ENCODE peak calls at places on chromosomes 1 and 21, in five cellular contexts. N is ureter, B is PC-9, Q is esophagus squamous epithelium, H is renal cortical epithelial cell. Y is an unnamed sample.

GRCh38 chr1:184030433-184031126 is 6.9 kb downstream of the COLGALT2 start:
- DNase-seq in B (no peak), N (no peak), Q (no peak), H (no peak), Y (no peak)

GRCh38 chr1:78420688-78421087 is 70.1 kb upstream of the PTGFR start:
- DNase-seq in H (no peak), Q (no peak), B (no peak), N (no peak), Y (no peak)

GRCh38 chr21:45922648-45923047 is 58.9 kb upstream of the COL6A1 start:
- DNase-seq in Q (no peak), B (no peak), H (no peak), N (no peak), Y (no peak)

GRCh38 chr1:101239095-101240040 is 2.5 kb downstream of the S1PR1 start:
- DNase-seq in Q (no peak), H (no peak), N (no peak), B (no peak), Y (no peak)

GRCh38 chr1:150847499-150848060 is 28.8 kb downstream of the ARNT start:
- DNase-seq in B (no peak), Q (no peak), H (no peak), N (no peak), Y (no peak)

GRCh38 chr1:110214454-110215404 is 4.6 kb downstream of the KCNC4 start:
- DNase-seq in B (no peak), N (no peak), H (peak), Q (no peak), Y (no peak)

GRCh38 chr1:28580706-28581530 is 11.1 kb upstream of the RAB42 start:
- DNase-seq in H (peak), B (peak), N (no peak), Q (no peak), Y (no peak)

GRCh38 chr1:16068356-16069270 is 4.8 kb downstream of the FAM131C start:
- DNase-seq in N (no peak), H (peak), Q (no peak), B (peak), Y (no peak)

GRCh38 chr1:203271018-203271743 is 34.1 kb upstream of the BTG2 start:
- DNase-seq in N (peak), H (peak), Q (no peak), B (no peak), Y (no peak)

GRCh38 chr1:43056460-43056859 is 97.8 kb upstream of the SLC2A1 start:
- DNase-seq in Q (no peak), H (no peak), N (no peak), B (no peak), Y (no peak)

GRCh38 chr1:22739648-22740385 is 29.2 kb downstream of the EPHB2 start:
- DNase-seq in Q (no peak), H (peak), N (peak), B (no peak), Y (peak)